ENCODE peak calls at places on chromosomes 13 and 19, in nine cellular contexts. B is AG10803; H is NAMALWA; Z is activated naive CD4-positive, alpha-beta T cell; P is A549; S is naive thymus-derived CD8-positive, alpha-beta T cell; I is thoracic aorta; U is astrocyte of the cerebellum; E is Calu3. A is an unnamed sample.

GRCh38 chr13:40456979-40457553 is 209.4 kb downstream of the FOXO1 start:
- DNase-seq in S (no peak), P (no peak), Z (no peak), B (no peak), I (no peak), H (no peak), U (no peak), E (no peak), A (no peak)

GRCh38 chr13:47959468-47960088 is 41.5 kb downstream of the SUCLA2 start:
- DNase-seq in S (no peak), B (no peak), E (no peak), Z (no peak), H (no peak), I (no peak), P (no peak), U (no peak), A (no peak)

GRCh38 chr19:10352764-10353671 is 13.6 kb upstream of the ICAM3 start:
- DNase-seq in B (no peak), E (no peak), I (no peak), S (no peak), U (no peak), P (no peak), Z (no peak), H (no peak), A (no peak)

GRCh38 chr19:49427855-49428546 is 2.8 kb downstream of the GFY start:
- DNase-seq in I (no peak), Z (no peak), S (no peak), U (no peak), E (peak; percentile 42), B (no peak), H (no peak), P (no peak), A (no peak)

GRCh38 chr19:38324431-38324830 is 4.8 kb downstream of the KCNK6 start:
- DNase-seq in B (no peak), P (no peak), Z (no peak), I (no peak), E (no peak), H (no peak), U (no peak), S (no peak), A (no peak)

GRCh38 chr19:34041922-34042521 is 130.3 kb upstream of the LSM14A start:
- DNase-seq in B (peak; percentile 44), I (peak; percentile 9), U (no peak), S (peak; percentile 45), E (peak; percentile 85), P (peak; percentile 79), Z (peak; percentile 60), H (peak; percentile 68), A (peak; percentile 44)

GRCh38 chr13:44876782-44877324 is 112.4 kb downstream of the NUFIP1 start:
- DNase-seq in I (no peak), B (no peak), Z (no peak), S (no peak), H (peak; percentile 8), U (no peak), E (no peak), P (peak; percentile 26), A (no peak)

GRCh38 chr19:12806242-12807131 is at the start of gene RNASEH2A:
- DNase-seq in B (peak; percentile 88), Z (peak; percentile 64), U (peak; percentile 73), P (peak; percentile 86), I (no peak), S (peak; percentile 77), E (peak; percentile 85), H (peak; percentile 92), A (peak; percentile 88)

GRCh38 chr19:17579523-17580244 is 24.2 kb downstream of the COLGALT1 start:
- DNase-seq in S (no peak), U (no peak), B (peak; percentile 40), Z (no peak), I (no peak), H (peak; percentile 95), P (peak; percentile 87), E (peak; percentile 54), A (peak; percentile 75)

GRCh38 chr13:98118865-98119264 is 24.0 kb upstream of the FARP1 start:
- DNase-seq in H (no peak), Z (no peak), E (no peak), U (no peak), P (no peak), I (no peak), B (no peak), S (no peak), A (no peak)

GRCh38 chr19:16542894-16543498 is 759 bp upstream of the CHERP start:
- DNase-seq in H (peak; percentile 50), S (no peak), I (no peak), B (peak; percentile 6), E (no peak), P (no peak), Z (no peak), U (no peak), A (peak; percentile 9)

GRCh38 chr13:22189176-22190048 is 518.5 kb downstream of the FGF9 start:
- DNase-seq in E (no peak), P (no peak), S (no peak), U (no peak), Z (no peak), H (no peak), I (no peak), B (no peak), A (no peak)

GRCh38 chr19:43595605-43595998 is 332 bp downstream of the IRGQ start:
- DNase-seq in Z (no peak), H (no peak), B (no peak), I (no peak), S (no peak), U (no peak), E (peak; percentile 26), P (no peak), A (no peak)

GRCh38 chr13:25882732-25883357 is 169.0 kb downstream of the SHISA2 start:
- DNase-seq in H (no peak), B (no peak), E (no peak), I (no peak), P (no peak), U (no peak), Z (no peak), S (no peak), A (no peak)

GRCh38 chr19:15555759-15556633 is 47.7 kb downstream of the CYP4F22 start:
- DNase-seq in E (peak; percentile 94), P (peak; percentile 93), U (peak; percentile 79), Z (peak; percentile 98), I (peak; percentile 76), H (peak; percentile 97), B (peak; percentile 91), S (peak; percentile 98), A (peak; percentile 84)

GRCh38 chr13:21686761-21687391 is 16.0 kb downstream of the FGF9 start:
- DNase-seq in E (no peak), I (no peak), U (no peak), B (no peak), P (no peak), S (no peak), H (no peak), Z (no peak), A (no peak)

GRCh38 chr19:5068251-5069090 is 99.6 kb downstream of the KDM4B start:
- DNase-seq in E (no peak), H (no peak), Z (no peak), P (no peak), U (no peak), B (no peak), S (no peak), I (no peak), A (peak; percentile 65)

GRCh38 chr19:518292-519231 is 11.3 kb downstream of the TPGS1 start:
- DNase-seq in P (no peak), H (no peak), Z (no peak), U (no peak), E (no peak), I (no peak), B (peak; percentile 35), S (peak; percentile 60), A (peak; percentile 46)

GRCh38 chr19:43780706-43781525 is at the start of gene KCNN4:
- DNase-seq in Z (peak; percentile 21), S (no peak), B (peak; percentile 62), U (no peak), P (peak; percentile 84), H (peak; percentile 29), E (peak; percentile 79), I (no peak), A (peak; percentile 61)

GRCh38 chr19:40592170-40592569 is 9.0 kb upstream of the LTBP4 start:
- DNase-seq in I (no peak), S (no peak), H (peak; percentile 94), B (peak; percentile 35), P (peak; percentile 92), E (peak; percentile 35), Z (no peak), U (no peak), A (peak; percentile 56)

GRCh38 chr13:113823771-113824170 is 40.1 kb downstream of the GAS6 start:
- DNase-seq in Z (no peak), E (no peak), P (no peak), B (no peak), H (no peak), S (no peak), U (no peak), I (no peak), A (no peak)

GRCh38 chr13:26412263-26412662 is 145.2 kb upstream of the WASF3 start:
- DNase-seq in H (no peak), I (no peak), U (no peak), P (no peak), Z (no peak), E (no peak), B (no peak), S (no peak), A (peak; percentile 81)

GRCh38 chr13:23705578-23705977 is 135.4 kb downstream of the TNFRSF19 start:
- DNase-seq in B (peak; percentile 43), Z (no peak), S (no peak), P (no peak), E (no peak), U (no peak), H (no peak), I (no peak), A (no peak)

GRCh38 chr13:93552596-93552995 is 326.0 kb downstream of the GPC6 start:
- DNase-seq in Z (no peak), P (no peak), U (no peak), E (no peak), S (no peak), I (no peak), B (no peak), H (no peak), A (no peak)

GRCh38 chr19:37654525-37654832 is 786 bp downstream of the ZFP30 start:
- DNase-seq in B (peak; percentile 21), U (peak; percentile 6), P (no peak), S (peak; percentile 27), H (no peak), Z (no peak), E (no peak), I (no peak), A (peak; percentile 29)

GRCh38 chr13:112959206-112959605 is 9.8 kb upstream of the MCF2L start:
- DNase-seq in P (no peak), H (no peak), B (no peak), Z (no peak), S (no peak), I (no peak), U (no peak), E (no peak), A (no peak)

GRCh38 chr19:55230780-55231179 is 2.2 kb upstream of the TMEM86B start:
- DNase-seq in Z (no peak), H (no peak), U (no peak), B (no peak), E (no peak), P (no peak), S (no peak), I (no peak), A (no peak)

GRCh38 chr13:34161829-34162544 is 344.0 kb downstream of the RFC3 start:
- DNase-seq in B (peak; percentile 93), U (peak; percentile 64), I (no peak), Z (no peak), P (peak; percentile 89), E (no peak), S (no peak), H (no peak), A (no peak)

A was measured in small intestine.